ENCODE peak calls at places on chromosomes 5 and 9, in five cellular contexts. A is RWPE1; C is caudate nucleus; E is activated CD4-positive, alpha-beta T cell treated with anti-CD3 and anti-CD28 coated beads, Interleukin-2, amount 10 ng/mL, durations not matched to agents 7 days and 5 days; I is NCI-H187. H is an unnamed sample.

GRCh38 chr9:129933709-129934586 is 98.7 kb downstream of the USP20 start:
- DNase-seq in A (no peak), C (no peak), E (no peak), I (no peak), H (no peak)

GRCh38 chr9:27196383-27196782 is 87.4 kb downstream of the TEK start:
- DNase-seq in A (no peak), C (no peak), E (no peak), I (no peak), H (no peak)

GRCh38 chr9:4081948-4082347 is 217.9 kb downstream of the GLIS3 start:
- DNase-seq in A (no peak), C (no peak), E (no peak), I (no peak), H (no peak)

GRCh38 chr9:34628656-34629491 is at the start of gene ARID3C:
- DNase-seq in A (peak), C (no peak), E (peak), I (no peak), H (no peak)

GRCh38 chr5:4570047-4571015 is 569.8 kb upstream of the ADAMTS16 start:
- DNase-seq in A (no peak), C (no peak), E (no peak), I (no peak), H (no peak)

GRCh38 chr9:36008774-36009300 is 27.9 kb upstream of the RECK start:
- DNase-seq in A (peak), C (peak), E (peak), I (peak), H (peak)

GRCh38 chr9:21461377-21461776 is 20.7 kb downstream of the IFNE start:
- DNase-seq in A (no peak), C (no peak), E (no peak), I (no peak), H (no peak)

GRCh38 chr5:130836729-130837660 is 328.1 kb downstream of the HINT1 start:
- DNase-seq in A (peak), C (no peak), E (no peak), I (no peak), H (no peak)

GRCh38 chr5:99032234-99033013 is 103.6 kb upstream of the CHD1 start:
- DNase-seq in A (peak), C (peak), E (peak), I (no peak), H (no peak)

GRCh38 chr5:60141119-60141518 is 247.6 kb upstream of the PDE4D start:
- DNase-seq in A (no peak), C (no peak), E (no peak), I (no peak), H (no peak)

GRCh38 chr9:127158995-127159801 is 36.8 kb upstream of the ANGPTL2 start:
- DNase-seq in A (peak), C (peak), E (no peak), I (no peak), H (no peak)

GRCh38 chr9:112884086-112884485 is 6.6 kb downstream of the SLC46A2 start:
- DNase-seq in A (peak), C (no peak), E (no peak), I (no peak), H (no peak)

GRCh38 chr5:162591724-162592123 is 524.2 kb downstream of the GABRG2 start:
- DNase-seq in A (no peak), C (no peak), E (no peak), I (no peak), H (no peak)

GRCh38 chr5:124888050-124888506 is 141.6 kb upstream of the ZNF608 start:
- DNase-seq in A (no peak), C (no peak), E (no peak), I (no peak), H (no peak)

GRCh38 chr9:38652044-38652443 is 31.6 kb upstream of the ANKRD18A start:
- DNase-seq in A (no peak), C (no peak), E (no peak), I (no peak), H (no peak)

GRCh38 chr5:169744336-169744735 is 107.3 kb downstream of the DOCK2 start:
- DNase-seq in A (no peak), C (no peak), E (no peak), I (no peak), H (no peak)

GRCh38 chr5:172985596-172985995 is 2.0 kb downstream of the ATP6V0E1 start:
- DNase-seq in A (no peak), C (no peak), E (no peak), I (no peak), H (no peak)

GRCh38 chr9:133968428-133968827 is 23.7 kb downstream of the VAV2 start:
- DNase-seq in A (no peak), C (no peak), E (no peak), I (no peak), H (no peak)

GRCh38 chr9:82382887-82383616 is 394.5 kb downstream of the SPATA31D1 start:
- DNase-seq in A (no peak), C (no peak), E (no peak), I (no peak), H (no peak)

GRCh38 chr5:65027149-65027548 is 258.4 kb downstream of the CWC27 start:
- DNase-seq in A (no peak), C (no peak), E (no peak), I (no peak), H (no peak)

GRCh38 chr9:136840877-136841645 is 1.2 kb upstream of the AJM1 start:
- DNase-seq in A (peak), C (peak), E (no peak), I (peak), H (peak)

GRCh38 chr5:69209607-69210006 is 20.2 kb downstream of the CENPH start:
- DNase-seq in A (no peak), C (no peak), E (no peak), I (no peak), H (no peak)

GRCh38 chr9:136079211-136079915 is 15.7 kb downstream of the NACC2 start:
- DNase-seq in A (no peak), C (no peak), E (no peak), I (no peak), H (no peak)

GRCh38 chr5:142725231-142726187 is 39.6 kb upstream of the FGF1 start:
- DNase-seq in A (no peak), C (no peak), E (no peak), I (no peak), H (no peak)

GRCh38 chr9:106286249-106286648 is 576.7 kb upstream of the ZNF462 start:
- DNase-seq in A (no peak), C (peak), E (no peak), I (no peak), H (no peak)

GRCh38 chr9:91451431-91452270 is 28.0 kb upstream of the NFIL3 start:
- DNase-seq in A (no peak), C (no peak), E (no peak), I (no peak), H (no peak)

GRCh38 chr9:92242115-92242778 is 51.2 kb downstream of the IARS1 start:
- DNase-seq in A (no peak), C (no peak), E (no peak), I (no peak), H (no peak)

GRCh38 chr5:2701592-2701991 is 49.9 kb downstream of the IRX2 start:
- DNase-seq in A (no peak), C (no peak), E (no peak), I (no peak), H (no peak)

GRCh38 chr5:143865421-143865820 is 53.5 kb downstream of the HMHB1 start:
- DNase-seq in A (no peak), C (no peak), E (no peak), I (no peak), H (no peak)

GRCh38 chr9:80320916-80321315 is 749.2 kb downstream of the TLE4 start:
- DNase-seq in A (no peak), C (no peak), E (no peak), I (no peak), H (no peak)

GRCh38 chr5:120419110-120419509 is 45.0 kb upstream of the PRR16 start:
- DNase-seq in A (no peak), C (no peak), E (no peak), I (no peak), H (no peak)

GRCh38 chr5:10319202-10319851 is 11.6 kb upstream of the CMBL start:
- DNase-seq in A (no peak), C (no peak), E (no peak), I (no peak), H (no peak)

GRCh38 chr9:109497193-109498165 is 628 bp downstream of the PTPN3 start:
- DNase-seq in A (peak), C (no peak), E (no peak), I (no peak), H (no peak)

GRCh38 chr5:76926329-76927105 is 26.3 kb upstream of the CRHBP start:
- DNase-seq in A (no peak), C (no peak), E (no peak), I (no peak), H (no peak)

GRCh38 chr5:82252744-82253143 is 25.4 kb downstream of the RPS23 start:
- DNase-seq in A (no peak), C (no peak), E (no peak), I (no peak), H (no peak)

H was measured in NCI-H2107.